ENCODE peak calls at places on chromosome 13, in four cellular contexts. I, X, N and Y are unnamed samples.
A peak's percentile ranks its signal among the peaks of the same experiment; 100 is the strongest.

GRCh38 chr13:51520524-51520923 is 63.7 kb upstream of the WDFY2 start:
- DNase-seq in I (no peak), X (no peak), N (peak; percentile 89), Y (no peak)

GRCh38 chr13:50809133-50810090 is 34.1 kb downstream of the DLEU7 start:
- DNase-seq in I (no peak), X (no peak), N (no peak), Y (no peak)

GRCh38 chr13:113425931-113426590 is 27.2 kb downstream of the ADPRHL1 start:
- DNase-seq in I (no peak), X (no peak), N (no peak), Y (no peak)

GRCh38 chr13:41222259-41222852 is 28.0 kb upstream of the KBTBD7 start:
- DNase-seq in I (no peak), X (no peak), N (peak; percentile 29), Y (peak; percentile 22)

GRCh38 chr13:44759723-44760360 is 183.7 kb upstream of the TSC22D1 start:
- DNase-seq in I (no peak), X (no peak), N (no peak), Y (no peak)

GRCh38 chr13:110773480-110773879 is 60.0 kb downstream of the ING1 start:
- DNase-seq in I (no peak), X (no peak), N (no peak), Y (no peak)

GRCh38 chr13:45683701-45684100 is 18.4 kb upstream of the CBY2 start:
- DNase-seq in I (no peak), X (no peak), N (no peak), Y (no peak)

GRCh38 chr13:51912511-51913225 is 50.9 kb downstream of the CCDC70 start:
- DNase-seq in I (no peak), X (peak; percentile 70), N (no peak), Y (no peak)

GRCh38 chr13:99959127-99959529 is 12.4 kb downstream of the ZIC5 start:
- DNase-seq in I (no peak), X (no peak), N (no peak), Y (no peak)

GRCh38 chr13:60152904-60153303 is 10.8 kb downstream of the DIAPH3 start:
- DNase-seq in I (no peak), X (no peak), N (no peak), Y (no peak)

GRCh38 chr13:60370343-60370742 is 26.7 kb upstream of the TDRD3 start:
- DNase-seq in I (no peak), X (no peak), N (no peak), Y (no peak)

GRCh38 chr13:43433691-43434121 is 353.1 kb downstream of the ENOX1 start:
- DNase-seq in I (no peak), X (no peak), N (no peak), Y (no peak)

GRCh38 chr13:64718116-64718515 is 2512.0 kb downstream of the PCDH9 start:
- DNase-seq in I (no peak), X (no peak), N (no peak), Y (no peak)

GRCh38 chr13:51262501-51263211 is 40.5 kb downstream of the FAM124A start:
- DNase-seq in I (no peak), X (no peak), N (no peak), Y (no peak)

GRCh38 chr13:106530209-106530906 is 5.1 kb downstream of the EFNB2 start:
- DNase-seq in I (no peak), X (no peak), N (no peak), Y (no peak)

GRCh38 chr13:33380487-33381079 is 95.0 kb upstream of the STARD13 start:
- DNase-seq in I (no peak), X (no peak), N (no peak), Y (no peak)

GRCh38 chr13:111114362-111115050 is 604 bp upstream of the ARHGEF7 start:
- DNase-seq in I (no peak), X (no peak), N (peak; percentile 60), Y (no peak)

GRCh38 chr13:87677334-87678234 is 6.4 kb downstream of the SLITRK5 start:
- DNase-seq in I (no peak), X (no peak), N (no peak), Y (no peak)

GRCh38 chr13:31556376-31556775 is 182.9 kb upstream of the RXFP2 start:
- DNase-seq in I (no peak), X (no peak), N (peak; percentile 75), Y (no peak)

GRCh38 chr13:111399776-111400505 is 79.5 kb downstream of the TEX29 start:
- DNase-seq in I (no peak), X (no peak), N (no peak), Y (no peak)

GRCh38 chr13:73849292-73849691 is 284.9 kb downstream of the KLF12 start:
- DNase-seq in I (peak; percentile 21), X (no peak), N (peak; percentile 21), Y (peak; percentile 41)

GRCh38 chr13:52707375-52707774 is 32.2 kb downstream of the CNMD start:
- DNase-seq in I (no peak), X (no peak), N (no peak), Y (no peak)

GRCh38 chr13:50691176-50691681 is 152.3 kb downstream of the DLEU7 start:
- DNase-seq in I (no peak), X (no peak), N (no peak), Y (no peak)

GRCh38 chr13:48559638-48560320 is 26.9 kb upstream of the RCBTB2 start:
- DNase-seq in I (no peak), X (no peak), N (peak; percentile 12), Y (no peak)

GRCh38 chr13:45046445-45046844 is 57.1 kb downstream of the GPALPP1 start:
- DNase-seq in I (no peak), X (no peak), N (no peak), Y (no peak)

GRCh38 chr13:81318231-81319019 is 977.5 kb upstream of the SPRY2 start:
- DNase-seq in I (no peak), X (no peak), N (no peak), Y (no peak)
- H3K4me3 ChIP-seq in I (no peak overlapping the region), X (no peak overlapping the region), N (no peak overlapping the region), Y (no peak overlapping the region)

GRCh38 chr13:103282571-103283450 is 216.6 kb upstream of the SLC10A2 start:
- DNase-seq in I (no peak), X (no peak), N (no peak), Y (peak; percentile 90)
- H3K4me3 ChIP-seq in I (no peak overlapping the region), X (no peak overlapping the region), N (no peak overlapping the region), Y (no peak overlapping the region)

GRCh38 chr13:24672141-24673132 is 7.8 kb upstream of the ATP12A start:
- DNase-seq in I (no peak), X (no peak), N (no peak), Y (no peak)
- H3K4me3 ChIP-seq in I (no peak overlapping the region), X (no peak overlapping the region), N (no peak overlapping the region), Y (no peak overlapping the region)

DNA sequence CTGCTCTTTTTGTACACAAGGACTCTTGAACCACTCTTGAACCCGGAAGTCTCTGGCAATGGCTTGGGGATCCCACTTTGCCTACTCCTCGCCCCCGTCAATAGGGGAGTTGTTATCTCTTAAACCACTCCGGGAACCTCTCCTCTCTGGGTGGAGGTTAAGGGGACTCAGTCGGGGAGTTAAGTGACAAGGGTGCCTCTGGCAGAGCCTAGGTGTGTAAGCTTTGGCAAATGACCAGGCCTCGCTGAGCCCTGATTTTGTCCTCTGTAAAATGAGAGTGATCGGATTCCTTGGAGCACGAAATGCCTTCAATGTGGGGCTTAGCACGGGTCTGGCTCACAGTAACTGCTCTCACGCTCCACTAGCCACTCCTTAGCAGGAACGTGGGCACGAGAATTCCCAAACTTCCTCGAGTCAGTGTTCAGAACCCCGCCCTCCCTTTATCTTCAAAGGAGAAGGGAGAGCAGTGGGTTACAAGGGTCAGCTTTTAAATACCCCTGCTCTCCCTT is 193.3 kb downstream of the KATNAL1 start:
- DNase-seq in I (no peak), X (no peak), N (no peak), Y (no peak)
- H3K4me3 ChIP-seq in I (peak overlapping the region; percentile 58), X (peak overlapping the region; percentile 45), N (no peak overlapping the region), Y (peak overlapping the region; percentile 38)

GRCh38 chr13:36673352-36673751 is 468 bp upstream of the SERTM1 start:
- DNase-seq in I (no peak), X (no peak), N (no peak), Y (no peak)
- H3K4me3 ChIP-seq in I (peak overlapping the region; percentile 65), X (peak overlapping the region; percentile 42), N (no peak overlapping the region), Y (peak overlapping the region; percentile 48)

DNA sequence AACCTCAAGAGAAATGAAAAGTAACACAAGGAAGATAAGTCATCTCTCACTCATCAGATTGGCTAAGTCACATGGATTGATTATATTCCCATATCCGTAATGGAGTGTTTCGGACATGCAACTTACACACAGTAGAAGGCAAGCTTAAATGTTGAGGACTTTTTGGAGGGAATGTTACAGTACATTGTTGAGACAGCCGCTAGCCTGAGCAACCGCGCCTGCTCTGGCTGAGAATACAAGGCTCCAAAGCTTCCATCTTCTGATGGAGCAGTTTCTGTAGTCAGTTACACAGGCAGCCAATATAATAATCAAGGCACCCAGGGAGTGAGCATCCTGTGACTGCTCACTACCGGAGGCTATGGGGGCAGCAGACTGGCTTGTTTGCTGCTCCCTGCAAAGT is 1.0 kb upstream of the CRYL1 start:
- DNase-seq in I (no peak), X (no peak), N (no peak), Y (no peak)
- H3K4me3 ChIP-seq in I (peak overlapping the region; percentile 69), X (peak overlapping the region; percentile 61), N (peak overlapping the region; percentile 91), Y (no peak overlapping the region)

GRCh38 chr13:57996717-57997116 is 365.2 kb downstream of the PCDH17 start:
- DNase-seq in I (no peak), X (no peak), N (no peak), Y (no peak)
- H3K4me3 ChIP-seq in I (no peak overlapping the region), X (no peak overlapping the region), N (no peak overlapping the region), Y (no peak overlapping the region)

GRCh38 chr13:27182844-27183497 is 11.4 kb upstream of the USP12 start:
- DNase-seq in I (no peak), X (no peak), N (peak; percentile 97), Y (peak; percentile 28)
- H3K4me3 ChIP-seq in I (no peak overlapping the region), X (no peak overlapping the region), N (no peak overlapping the region), Y (no peak overlapping the region)